ENCODE peak calls at places on chromosomes 6 and 20, in seven cellular contexts. X, Z, G, P, D, U and K are unnamed samples.

GRCh38 chr6:18147160-18147559 is 7.7 kb downstream of the TPMT start:
- DNase-seq in X (peak), Z (peak), G (peak), P (no peak), D (no peak), U (no peak), K (no peak)

GRCh38 chr6:24125980-24126379 is at the start of gene NRSN1:
- DNase-seq in X (no peak), Z (peak), G (no peak), P (peak), D (no peak), U (no peak), K (no peak)

GRCh38 chr6:147223751-147224150 is 19.5 kb downstream of the STXBP5 start:
- DNase-seq in X (no peak), Z (no peak), G (no peak), P (no peak), D (no peak), U (no peak), K (no peak)

GRCh38 chr6:31728767-31729514 is at the start of gene DDAH2:
- DNase-seq in X (no peak), Z (peak), G (no peak), P (peak), D (no peak), U (peak), K (no peak)

GRCh38 chr6:96002576-96002910 is 13.2 kb upstream of the FUT9 start:
- DNase-seq in X (no peak), Z (no peak), G (no peak), P (no peak), D (no peak), U (no peak), K (no peak)

GRCh38 chr6:63598001-63598250 is 25.6 kb downstream of the LOC128125822 start:
- DNase-seq in X (peak), Z (no peak), G (peak), P (no peak), D (no peak), U (no peak), K (no peak)

GRCh38 chr20:24007073-24007595 is 18.6 kb upstream of the GGTLC1 start:
- DNase-seq in X (no peak), Z (no peak), G (no peak), P (no peak), D (no peak), U (no peak), K (no peak)

GRCh38 chr6:140988780-140989179 is 1143.9 kb upstream of the GJE1 start:
- DNase-seq in X (no peak), Z (no peak), G (no peak), P (no peak), D (no peak), U (no peak), K (no peak)

GRCh38 chr20:22563062-22563965 is 21.1 kb downstream of the FOXA2 start:
- DNase-seq in X (no peak), Z (no peak), G (no peak), P (no peak), D (no peak), U (no peak), K (no peak)

GRCh38 chr6:111765681-111766523 is 107.3 kb downstream of the FYN start:
- DNase-seq in X (no peak), Z (no peak), G (peak), P (no peak), D (no peak), U (no peak), K (no peak)